ENCODE peak calls at places on chromosome 1, in four cellular contexts. N is RWPE2, E is A549, M is ovary. O is an unnamed sample.

GRCh38 chr1:107821340-107821739 is 143.6 kb downstream of the VAV3 start:
- DNase-seq in E (no peak), M (no peak), N (no peak), O (no peak)

GRCh38 chr1:3515774-3516480 is 61.5 kb downstream of the ARHGEF16 start:
- DNase-seq in M (no peak), N (no peak), E (no peak), O (no peak)

GRCh38 chr1:235296729-235297128 is 31.2 kb downstream of the ARID4B start:
- DNase-seq in E (no peak), M (no peak), N (no peak), O (no peak)

GRCh38 chr1:7454052-7454815 is 316.9 kb upstream of the VAMP3 start:
- DNase-seq in E (peak; percentile 31), M (peak; percentile 55), N (no peak), O (peak; percentile 30)

GRCh38 chr1:1157914-1158710 is 15.6 kb upstream of the TTLL10 start:
- DNase-seq in N (no peak), M (peak; percentile 53), E (no peak), O (peak; percentile 61)

GRCh38 chr1:86370627-86371026 is 25.5 kb downstream of the ODF2L start:
- DNase-seq in N (no peak), E (no peak), M (no peak), O (no peak)

GRCh38 chr1:147717051-147717705 is 43.2 kb downstream of the GJA5 start:
- DNase-seq in E (peak; percentile 44), N (peak; percentile 86), M (no peak), O (no peak)

GRCh38 chr1:184660462-184661191 is 94.0 kb downstream of the EDEM3 start:
- DNase-seq in M (no peak), N (no peak), E (no peak), O (no peak)

GRCh38 chr1:182888736-182889531 is 49.8 kb downstream of the DHX9 start:
- DNase-seq in N (no peak), M (no peak), E (no peak), O (no peak)

GRCh38 chr1:164733070-164733469 is 174.1 kb downstream of the PBX1 start:
- DNase-seq in N (no peak), E (peak; percentile 55), M (no peak), O (no peak)

GRCh38 chr1:66929289-66929688 is 4.5 kb downstream of the MIER1 start:
- DNase-seq in N (no peak), E (no peak), M (no peak), O (no peak)

GRCh38 chr1:30562559-30562958 is 160.8 kb downstream of the MATN1 start:
- DNase-seq in E (no peak), M (no peak), N (no peak), O (no peak)

GRCh38 chr1:68459796-68460195 is 10.0 kb upstream of the RPE65 start:
- DNase-seq in E (no peak), M (no peak), N (no peak), O (no peak)

GRCh38 chr1:181090653-181091126 is 2.2 kb downstream of the IER5 start:
- DNase-seq in N (no peak), M (no peak), E (no peak), O (no peak)

GRCh38 chr1:41915786-41916571 is 2.7 kb downstream of the HIVEP3 start:
- DNase-seq in E (no peak), N (no peak), M (no peak), O (no peak)

GRCh38 chr1:54253480-54253879 is 53.5 kb downstream of the MRPL37 start:
- DNase-seq in M (no peak), N (peak; percentile 80), E (peak; percentile 31), O (no peak)

GRCh38 chr1:229579101-229579651 is 20.7 kb upstream of the ABCB10 start:
- DNase-seq in N (no peak), E (no peak), M (peak; percentile 42), O (peak; percentile 79)

GRCh38 chr1:231630558-231631205 is 4.1 kb downstream of the DISC1 start:
- DNase-seq in N (no peak), M (no peak), E (no peak), O (no peak)

GRCh38 chr1:83931658-83932253 is 67.2 kb downstream of the TTLL7 start:
- DNase-seq in E (peak; percentile 31), N (no peak), M (no peak), O (peak; percentile 30)

GRCh38 chr1:9182784-9183257 is 51.8 kb upstream of the H6PD start:
- DNase-seq in N (no peak), M (peak; percentile 62), E (no peak), O (no peak)

GRCh38 chr1:9181990-9182783 is 52.4 kb upstream of the H6PD start:
- DNase-seq in E (peak; percentile 50), N (no peak), M (peak; percentile 81), O (peak; percentile 71)

GRCh38 chr1:9184749-9185148 is 49.8 kb upstream of the H6PD start:
- DNase-seq in E (no peak), M (no peak), N (no peak), O (no peak)

GRCh38 chr1:9183441-9183840 is 51.1 kb upstream of the H6PD start:
- DNase-seq in M (no peak), E (no peak), N (no peak), O (no peak)

GRCh38 chr1:9183898-9184297 is 50.7 kb upstream of the H6PD start:
- DNase-seq in E (no peak), N (no peak), M (no peak), O (no peak)
- H3K4me3 ChIP-seq in E (no peak overlapping the region), N (no peak overlapping the region), M (no peak overlapping the region), O (no peak overlapping the region)

DNA sequence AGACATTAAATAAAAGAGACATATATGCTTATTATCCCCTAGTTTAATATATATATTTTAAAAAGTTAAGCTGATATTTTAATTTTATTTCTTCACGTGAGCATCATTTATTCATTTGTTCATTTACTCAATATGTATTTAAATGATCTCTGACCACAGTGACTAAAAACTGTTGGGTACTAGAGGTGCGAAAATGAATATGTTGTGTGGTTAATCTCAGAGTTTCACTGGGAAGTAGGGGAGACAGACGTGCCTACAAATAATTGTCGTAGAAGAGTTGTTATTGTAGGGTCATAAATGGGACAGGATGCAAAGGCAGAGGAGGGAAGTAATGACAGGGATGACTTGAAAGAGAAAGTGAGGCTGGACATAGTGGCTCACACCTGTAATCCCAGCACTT is 213.0 kb upstream of the CACYBP start:
- DNase-seq in E (no peak), N (no peak), M (no peak), O (no peak)
- H3K4me1 ChIP-seq in E (peaks cover 9% of the 10 kb centered on the region), N (peaks cover 17% of the 10 kb centered on the region), M (no peaks in the 10 kb centered on the region), O (no peaks in the 10 kb centered on the region)

DNA sequence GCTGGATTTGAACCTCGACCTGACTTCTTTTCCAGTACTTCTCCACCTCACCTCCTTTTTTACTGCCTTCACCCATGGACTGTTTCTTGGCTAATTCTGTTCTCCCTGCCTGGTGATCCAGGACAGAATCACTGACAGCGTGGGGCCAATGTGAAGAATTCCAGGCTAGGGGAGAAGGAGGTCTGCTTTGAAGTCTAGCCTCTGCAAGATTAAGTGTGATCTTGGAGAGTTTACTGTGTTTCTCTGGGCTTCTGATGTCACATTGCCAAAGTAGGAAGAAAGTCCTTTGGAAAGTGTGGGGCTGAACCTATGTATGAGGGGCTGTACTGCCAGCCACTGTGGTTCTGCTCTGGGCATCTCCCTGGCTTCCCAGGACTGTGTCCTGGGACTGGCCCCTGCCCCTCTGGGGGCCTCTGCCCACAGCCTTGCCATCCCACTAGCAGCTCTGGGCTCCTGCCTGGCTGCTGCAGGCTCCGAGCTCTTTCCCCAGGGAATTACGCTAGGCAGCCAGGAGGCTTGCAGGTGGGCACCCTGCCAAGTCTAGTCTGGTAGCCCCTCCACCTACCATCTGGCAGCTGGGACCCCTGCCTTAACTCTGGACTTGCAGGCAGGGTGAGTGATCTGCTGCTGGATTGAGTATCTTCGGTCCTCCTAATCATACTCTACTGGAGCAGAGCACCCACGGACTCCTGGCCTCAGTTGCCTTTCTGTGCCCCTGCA is 52.2 kb downstream of the YARS1 start:
- DNase-seq in E (no peak), M (no peak), N (no peak), O (no peak)
- H3K4me3 ChIP-seq in E (no peak overlapping the region), M (no peak overlapping the region), N (no peak overlapping the region), O (no peak overlapping the region)

GRCh38 chr1:15158506-15159165 is 5.1 kb downstream of the TMEM51 start:
- DNase-seq in M (no peak), N (no peak), E (peak; percentile 68), O (no peak)

GRCh38 chr1:15156807-15157380 is 3.3 kb downstream of the TMEM51 start:
- DNase-seq in M (no peak), N (no peak), E (no peak), O (no peak)

GRCh38 chr1:15157524-15158399 is 4.2 kb downstream of the TMEM51 start:
- DNase-seq in N (no peak), M (no peak), E (no peak), O (no peak)

GRCh38 chr1:15155760-15156743 is 2.5 kb downstream of the TMEM51 start:
- DNase-seq in N (no peak), E (no peak), M (peak; percentile 54), O (no peak)

DNA sequence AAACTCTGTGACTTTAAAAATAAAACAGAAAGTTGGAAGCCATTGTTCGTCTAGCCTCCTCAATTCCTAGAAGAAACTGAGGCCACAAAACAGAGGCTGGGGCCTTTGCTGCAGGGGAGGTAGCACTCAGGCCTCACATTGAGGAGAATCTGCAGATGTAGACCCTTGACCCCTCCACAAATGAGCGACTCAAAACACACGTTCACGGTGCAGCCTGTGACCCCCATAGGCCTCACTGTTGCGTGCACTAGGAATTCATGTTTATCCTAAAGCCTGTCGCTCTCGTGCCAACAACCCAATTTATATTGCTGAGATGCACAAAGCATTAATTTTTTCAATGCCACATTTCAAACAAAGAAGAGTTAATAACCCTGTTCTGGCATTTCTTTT is 5.6 kb downstream of the TMEM51 start:
- DNase-seq in M (no peak), N (no peak), E (no peak), O (no peak)
- H3K4me1 ChIP-seq in M (peaks cover 26% of the 10 kb centered on the region), N (peaks cover 34% of the 10 kb centered on the region), E (peaks cover 67% of the 10 kb centered on the region), O (peaks cover 14% of the 10 kb centered on the region)

DNA sequence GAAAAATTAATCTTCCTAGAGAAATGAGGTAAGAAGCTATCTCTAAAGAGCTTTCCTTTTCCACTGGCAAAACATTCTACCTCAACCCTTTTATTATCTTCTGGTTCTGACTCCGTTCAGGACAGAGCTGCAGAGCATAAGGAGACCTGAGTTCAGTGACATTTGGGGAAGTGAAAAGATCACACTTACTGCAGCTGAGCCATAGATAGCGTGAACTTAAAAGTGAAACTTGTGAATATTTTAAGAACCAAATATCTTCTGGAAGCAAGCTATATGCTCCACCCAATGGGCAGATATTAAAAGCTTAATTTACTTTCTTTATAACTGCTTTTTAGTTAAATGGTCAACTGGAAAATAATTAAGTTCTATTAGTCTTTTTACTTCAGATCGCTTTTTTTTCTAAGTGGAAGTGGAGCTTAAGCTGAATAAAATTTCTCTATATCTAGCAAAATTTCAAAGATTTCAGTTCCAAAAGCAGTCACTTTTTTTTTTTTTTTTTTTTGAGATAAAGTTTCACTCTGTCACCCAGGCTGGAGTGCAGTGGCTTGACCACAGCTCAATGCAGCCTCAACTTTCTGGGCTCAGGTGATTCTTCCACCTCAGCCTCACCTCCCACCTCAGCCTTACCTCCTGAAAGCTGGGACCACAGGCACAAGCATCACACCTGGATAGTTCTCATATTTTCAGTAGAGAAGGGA is 11.9 kb downstream of the PTPN22 start:
- DNase-seq in N (no peak), M (no peak), E (no peak), O (no peak)
- H3K4me3 ChIP-seq in N (no peak overlapping the region), M (no peak overlapping the region), E (no peak overlapping the region), O (no peak overlapping the region)

GRCh38 chr1:59310527-59310926 is 13.6 kb downstream of the FGGY start:
- DNase-seq in E (no peak), N (no peak), M (no peak), O (no peak)
- H3K4me1 ChIP-seq in E (peaks cover 4% of the 10 kb centered on the region), N (no peaks in the 10 kb centered on the region), M (peaks cover 3% of the 10 kb centered on the region), O (no peaks in the 10 kb centered on the region)

GRCh38 chr1:206684003-206684402 is 702 bp upstream of the MAPKAPK2 start:
- DNase-seq in N (no peak), E (no peak), M (no peak), O (no peak)
- H3K4me3 ChIP-seq in N (no peak overlapping the region), E (peak overlapping the region; percentile 91), M (no peak overlapping the region), O (peak overlapping the region; percentile 47)

O was measured in testis.